ENCODE peak calls at places on chromosomes 1 and 21, in five cellular contexts. D, V, H, R and Q are unnamed samples.

GRCh38 chr1:16491056-16491675 is 22.9 kb downstream of the RNU1-1 start:
- DNase-seq in D (no peak), V (no peak), H (no peak), R (no peak), Q (no peak)

GRCh38 chr1:230012742-230013141 is 54.3 kb upstream of the GALNT2 start:
- DNase-seq in D (no peak), V (no peak), H (no peak), R (no peak), Q (no peak)

GRCh38 chr1:18505666-18506065 is 24.9 kb downstream of the KLHDC7A start:
- DNase-seq in D (no peak), V (no peak), H (no peak), R (no peak), Q (no peak)

GRCh38 chr1:217718873-217719272 is 87.7 kb downstream of the SPATA17 start:
- DNase-seq in D (peak), V (no peak), H (no peak), R (no peak), Q (peak)

GRCh38 chr1:29033829-29034466 is 89.8 kb downstream of the TMEM200B start:
- DNase-seq in D (peak), V (peak), H (peak), R (no peak), Q (peak)

GRCh38 chr21:37087188-37087587 is 14.1 kb downstream of the TTC3 start:
- DNase-seq in D (peak), V (peak), H (peak), R (no peak), Q (peak)

GRCh38 chr1:93701619-93702018 is 20.0 kb upstream of the BCAR3 start:
- DNase-seq in D (peak), V (peak), H (no peak), R (no peak), Q (peak)

GRCh38 chr21:37435120-37435519 is 68.5 kb downstream of the DYRK1A start:
- DNase-seq in D (peak), V (peak), H (peak), R (no peak), Q (peak)

GRCh38 chr1:235351898-235352297 is 15.3 kb upstream of the TBCE start:
- DNase-seq in D (no peak), V (no peak), H (no peak), R (no peak), Q (no peak)

GRCh38 chr1:150015733-150016132 is 5.2 kb upstream of the OTUD7B start:
- DNase-seq in D (no peak), V (no peak), H (no peak), R (no peak), Q (no peak)

GRCh38 chr1:34768856-34769255 is 9.3 kb downstream of the GJB4 start:
- DNase-seq in D (no peak), V (no peak), H (no peak), R (no peak), Q (no peak)

GRCh38 chr21:39022901-39023693 is 160.2 kb downstream of the PSMG1 start:
- DNase-seq in D (peak), V (peak), H (peak), R (peak), Q (peak)

GRCh38 chr1:53328009-53328489 is at the start of gene LRP8:
- DNase-seq in D (peak), V (peak), H (peak), R (peak), Q (peak)

GRCh38 chr21:32423320-32423719 is 10.8 kb downstream of the EVA1C start:
- DNase-seq in D (peak), V (peak), H (no peak), R (no peak), Q (no peak)

GRCh38 chr1:114740331-114740730 is 17.5 kb downstream of the CSDE1 start:
- DNase-seq in D (no peak), V (no peak), H (no peak), R (no peak), Q (no peak)

GRCh38 chr1:18093646-18094045 is 14.0 kb upstream of the IGSF21 start:
- DNase-seq in D (no peak), V (no peak), H (no peak), R (no peak), Q (no peak)

GRCh38 chr1:41811051-41811795 is 107.5 kb downstream of the HIVEP3 start:
- DNase-seq in D (peak), V (no peak), H (no peak), R (no peak), Q (peak)

GRCh38 chr1:184622136-184622823 is 132.4 kb downstream of the EDEM3 start:
- DNase-seq in D (peak), V (peak), H (peak), R (peak), Q (peak)

GRCh38 chr1:118381197-118381596 is 196.2 kb upstream of the SPAG17 start:
- DNase-seq in D (no peak), V (no peak), H (no peak), R (no peak), Q (no peak)

GRCh38 chr1:230073371-230074035 is 6.5 kb downstream of the GALNT2 start:
- DNase-seq in D (peak), V (peak), H (no peak), R (no peak), Q (peak)

GRCh38 chr1:203129501-203130231 is 2.1 kb downstream of the ADORA1 start:
- DNase-seq in D (no peak), V (peak), H (no peak), R (peak), Q (no peak)

GRCh38 chr1:6279066-6279465 is 18.2 kb upstream of the GPR153 start:
- DNase-seq in D (no peak), V (no peak), H (no peak), R (no peak), Q (no peak)

GRCh38 chr1:181583598-181583997 is 100.3 kb downstream of the CACNA1E start:
- DNase-seq in D (no peak), V (no peak), H (peak), R (no peak), Q (no peak)

GRCh38 chr1:56424744-56425493 is 154.4 kb downstream of the PLPP3 start:
- DNase-seq in D (peak), V (peak), H (peak), R (peak), Q (peak)

GRCh38 chr1:1857096-1857703 is 33.7 kb downstream of the GNB1 start:
- DNase-seq in D (no peak), V (no peak), H (no peak), R (no peak), Q (no peak)

GRCh38 chr1:26278835-26279597 is 870 bp upstream of the SH3BGRL3 start:
- DNase-seq in D (peak), V (peak), H (no peak), R (no peak), Q (peak)

GRCh38 chr1:44646711-44647110 is 27.6 kb downstream of the TMEM53 start:
- DNase-seq in D (no peak), V (no peak), H (no peak), R (no peak), Q (no peak)

GRCh38 chr1:9356021-9356420 is 63.3 kb downstream of the SPSB1 start:
- DNase-seq in D (no peak), V (no peak), H (no peak), R (no peak), Q (no peak)

GRCh38 chr1:118395430-118396001 is 210.5 kb upstream of the SPAG17 start:
- DNase-seq in D (no peak), V (no peak), H (no peak), R (no peak), Q (no peak)

GRCh38 chr1:203425668-203425999 is 50.0 kb upstream of the PRELP start:
- DNase-seq in D (peak), V (no peak), H (no peak), R (no peak), Q (peak)

GRCh38 chr1:151398691-151399065 is 695 bp upstream of the PSMB4 start:
- DNase-seq in D (no peak), V (no peak), H (no peak), R (no peak), Q (no peak)

GRCh38 chr1:240768979-240769378 is 157.0 kb upstream of the GREM2 start:
- DNase-seq in D (no peak), V (no peak), H (no peak), R (no peak), Q (no peak)

GRCh38 chr1:77037038-77037437 is 169.8 kb downstream of the ST6GALNAC5 start:
- DNase-seq in D (no peak), V (no peak), H (no peak), R (no peak), Q (no peak)

GRCh38 chr1:41382531-41383090 is 21.4 kb downstream of the FOXO6 start:
- DNase-seq in D (peak), V (peak), H (no peak), R (peak), Q (peak)

GRCh38 chr21:14864211-14865021 is 200.4 kb downstream of the NRIP1 start:
- DNase-seq in D (peak), V (peak), H (peak), R (peak), Q (peak)

GRCh38 chr1:151990856-151991198 is 2.8 kb downstream of the S100A10 start:
- DNase-seq in D (peak), V (peak), H (peak), R (no peak), Q (peak)

GRCh38 chr21:36419996-36420395 is 34.8 kb downstream of the CHAF1B start:
- DNase-seq in D (peak), V (peak), H (peak), R (peak), Q (peak)

GRCh38 chr1:214764502-214764901 is 161.5 kb downstream of the CENPF start:
- DNase-seq in D (no peak), V (no peak), H (no peak), R (no peak), Q (no peak)

GRCh38 chr1:145689922-145690321 is 17.2 kb downstream of the PDZK1 start:
- DNase-seq in D (peak), V (no peak), H (no peak), R (no peak), Q (no peak)

GRCh38 chr1:236396665-236397043 is 2.6 kb downstream of the EDARADD start:
- DNase-seq in D (no peak), V (no peak), H (no peak), R (no peak), Q (no peak)

GRCh38 chr1:236394016-236394481 is at the start of gene EDARADD:
- DNase-seq in D (peak), V (peak), H (no peak), R (no peak), Q (no peak)

GRCh38 chr1:236394905-236395779 is 1.1 kb downstream of the EDARADD start:
- DNase-seq in D (peak), V (peak), H (peak), R (peak), Q (peak)

GRCh38 chr1:236397173-236397759 is 3.2 kb downstream of the EDARADD start:
- DNase-seq in D (no peak), V (no peak), H (no peak), R (no peak), Q (no peak)

DNA sequence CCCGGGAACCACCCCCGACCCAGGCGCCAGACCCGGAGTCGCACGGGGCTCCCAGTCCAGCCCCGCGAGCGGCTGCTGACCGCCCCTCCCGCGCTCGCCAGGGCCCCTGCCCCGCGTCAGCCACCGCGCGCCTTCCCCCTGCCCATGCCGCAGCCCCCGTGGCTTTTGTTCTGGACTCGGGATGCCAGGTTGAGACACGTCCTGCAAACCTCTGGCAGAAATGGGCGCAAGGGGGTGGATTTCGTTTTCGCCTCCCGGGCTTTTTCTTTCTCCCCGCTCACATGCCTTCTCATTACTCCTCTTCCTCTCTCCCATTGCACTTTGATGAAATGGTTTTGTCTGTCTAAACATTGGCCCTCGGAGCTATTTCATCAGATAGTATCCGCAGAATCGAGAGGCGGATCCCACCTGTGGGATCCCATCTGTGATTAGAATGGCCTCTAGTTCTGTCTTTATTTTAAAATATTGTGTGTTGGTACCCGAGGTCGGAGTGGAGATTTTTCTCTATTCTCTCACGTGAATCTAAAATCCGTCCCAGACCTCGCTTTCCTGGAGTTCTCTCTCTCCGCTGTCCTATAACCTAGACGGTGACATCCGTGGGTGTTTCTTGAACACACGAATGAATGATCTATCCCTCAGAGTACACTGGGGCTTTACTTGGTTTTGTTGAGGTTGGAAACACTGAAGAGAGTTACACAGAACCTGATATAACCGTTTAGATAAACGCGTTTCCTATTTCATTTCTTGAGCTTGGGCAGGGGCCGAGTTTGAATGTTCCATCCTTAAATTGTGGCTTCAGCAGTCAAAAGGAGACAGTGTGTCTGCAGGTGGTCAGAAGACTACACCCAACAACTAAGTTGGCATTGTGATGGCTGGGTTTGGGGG is 1.9 kb downstream of the EDARADD start:
- DNase-seq in D (no peak), V (peak), H (peak), R (no peak), Q (no peak)
- H3K4me3 ChIP-seq in D (peak), V (peak), H (peak), R (peak), Q (peak)

GRCh38 chr1:19654386-19654785 is 10.3 kb downstream of the NBL1 start:
- DNase-seq in D (peak), V (no peak), H (no peak), R (no peak), Q (peak)
- H3K4me3 ChIP-seq in D (no peak), V (no peak), H (no peak), R (no peak), Q (no peak)

GRCh38 chr1:185645201-185645640 is 89.0 kb upstream of the HMCN1 start:
- DNase-seq in D (peak), V (peak), H (no peak), R (no peak), Q (peak)
- H3K4me3 ChIP-seq in D (no peak), V (no peak), H (no peak), R (no peak), Q (no peak)

GRCh38 chr1:238281418-238281817 is 390.7 kb upstream of the ZP4 start:
- DNase-seq in D (peak), V (peak), H (no peak), R (no peak), Q (no peak)
- H3K4me3 ChIP-seq in D (no peak), V (no peak), H (no peak), R (no peak), Q (no peak)

DNA sequence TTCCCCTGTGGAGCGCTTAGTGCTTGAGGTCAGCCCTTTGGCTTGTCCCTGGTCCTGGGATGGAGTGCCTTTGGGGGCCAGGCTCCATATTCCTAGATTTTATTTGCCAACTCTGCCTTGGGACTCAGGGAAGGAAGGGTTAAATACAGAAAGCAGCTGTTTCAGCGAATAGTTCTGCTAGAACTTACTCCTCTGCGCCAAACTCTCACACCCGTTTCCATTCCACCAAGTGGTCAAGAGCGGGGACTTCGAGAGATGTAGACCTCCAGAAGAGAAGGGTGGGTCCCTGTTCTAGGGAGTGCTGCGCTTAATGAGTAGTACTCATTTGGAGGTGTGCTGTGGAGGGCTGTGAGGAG is 704 bp upstream of the TOMM40L start:
- DNase-seq in D (no peak), V (no peak), H (no peak), R (no peak), Q (no peak)
- H3K4me3 ChIP-seq in D (no peak), V (peak), H (no peak), R (no peak), Q (no peak)

DNA sequence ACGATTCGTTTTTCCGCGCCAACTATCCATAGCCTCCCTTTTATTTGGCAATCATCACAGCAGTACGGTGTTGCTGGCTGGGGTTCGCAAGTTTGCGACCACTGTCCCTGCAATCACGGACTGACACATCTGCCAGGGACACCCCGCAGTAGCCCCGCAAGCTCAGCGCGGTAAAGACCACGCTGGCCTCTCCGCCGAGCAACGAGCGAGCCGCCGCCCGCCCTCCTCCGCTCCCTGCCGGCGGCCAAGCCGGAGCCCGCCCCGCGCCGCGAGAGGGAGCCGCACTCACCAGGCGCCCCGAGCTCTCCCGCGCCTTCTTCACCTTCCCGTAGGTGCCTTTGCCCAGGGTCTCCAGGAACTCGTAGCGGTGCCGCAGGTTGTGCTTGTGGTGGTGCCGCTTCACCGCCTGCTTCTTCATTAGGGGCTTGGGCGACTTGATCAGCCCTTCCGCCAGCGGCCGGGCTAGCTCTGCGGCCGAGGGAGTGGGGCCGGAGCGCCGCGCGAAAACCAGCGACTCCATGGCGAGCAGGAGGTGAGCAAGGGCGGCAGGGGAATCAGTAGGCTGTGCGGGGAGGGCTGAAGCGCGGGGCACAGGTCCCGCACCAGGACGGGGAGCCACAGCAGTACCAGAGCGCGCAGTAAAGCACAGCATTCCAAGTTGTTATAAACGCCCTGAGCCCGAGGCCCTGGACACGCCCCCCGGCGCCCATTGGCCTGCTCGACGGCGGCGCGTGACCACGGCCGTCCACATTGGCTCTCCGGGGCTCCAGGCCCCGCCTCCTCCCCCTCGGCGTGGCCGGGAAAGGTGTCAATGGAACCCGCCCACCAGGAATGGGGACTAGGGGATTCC is at the start of gene NUAK2:
- DNase-seq in D (peak), V (peak), H (peak), R (peak), Q (peak)
- H3K4me3 ChIP-seq in D (peak), V (peak), H (peak), R (peak), Q (peak)

DNA sequence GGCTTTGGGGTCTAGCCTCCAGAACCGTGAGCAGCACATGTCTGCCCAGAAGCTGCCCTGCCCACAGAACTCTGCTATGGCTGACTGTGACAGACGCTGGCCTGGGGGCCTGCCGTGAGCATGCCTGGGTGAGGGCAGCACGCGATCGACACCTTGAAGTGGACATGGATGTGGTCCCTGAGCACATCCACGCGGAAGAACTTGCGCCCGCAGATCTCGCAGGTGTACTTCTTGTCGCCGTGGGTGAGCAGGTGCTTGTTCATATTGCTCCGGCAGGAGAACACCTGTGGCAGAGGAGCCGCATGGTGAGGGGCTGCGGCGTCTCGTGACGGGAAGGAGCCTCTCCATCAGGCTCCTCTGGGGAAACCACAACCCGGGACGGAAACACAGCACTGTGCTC is 56.0 kb downstream of the PRDM15 start:
- DNase-seq in D (no peak), V (no peak), H (no peak), R (no peak), Q (no peak)
- H3K4me3 ChIP-seq in D (no peak), V (no peak), H (no peak), R (no peak), Q (no peak)

GRCh38 chr1:162315673-162316072 is 61.0 kb downstream of the SPATA46 start:
- DNase-seq in D (no peak), V (no peak), H (no peak), R (no peak), Q (no peak)
- H3K4me3 ChIP-seq in D (no peak), V (no peak), H (no peak), R (no peak), Q (no peak)